ENCODE peak calls at places on chromosome 10, in five cellular contexts. One of them, this sample, is unnamed.

GRCh38 chr10:3780056-3780765 is 4.8 kb downstream of the KLF6 start:
- DNase-seq in heart right ventricle: no peak
- DNase-seq in cardiac muscle cell: peak
- DNase-seq in Calu3: no peak
- DNase-seq in coronary artery: peak
- DNase-seq in this sample: no peak

GRCh38 chr10:22022257-22023051 is 18.9 kb upstream of the DNAJC1 start:
- DNase-seq in cardiac muscle cell: peak
- DNase-seq in coronary artery: no peak
- DNase-seq in heart right ventricle: peak
- DNase-seq in Calu3: no peak
- DNase-seq in this sample: no peak

GRCh38 chr10:82267960-82268359 is 393.0 kb downstream of the NRG3 start:
- DNase-seq in coronary artery: no peak
- DNase-seq in Calu3: no peak
- DNase-seq in cardiac muscle cell: no peak
- DNase-seq in heart right ventricle: no peak
- DNase-seq in this sample: no peak

GRCh38 chr10:114273910-114274309 is 34.9 kb downstream of the VWA2 start:
- DNase-seq in cardiac muscle cell: no peak
- DNase-seq in heart right ventricle: no peak
- DNase-seq in Calu3: no peak
- DNase-seq in coronary artery: peak
- DNase-seq in this sample: no peak

GRCh38 chr10:48400129-48400849 is 93.8 kb downstream of the MAPK8 start:
- DNase-seq in cardiac muscle cell: no peak
- DNase-seq in heart right ventricle: no peak
- DNase-seq in coronary artery: no peak
- DNase-seq in Calu3: no peak
- DNase-seq in this sample: no peak

GRCh38 chr10:114271779-114272167 is 32.7 kb downstream of the VWA2 start:
- DNase-seq in coronary artery: no peak
- DNase-seq in cardiac muscle cell: peak
- DNase-seq in Calu3: peak
- DNase-seq in heart right ventricle: peak
- DNase-seq in this sample: no peak

GRCh38 chr10:112389147-112389822 is 15.4 kb downstream of the ACSL5 start:
- DNase-seq in coronary artery: peak
- DNase-seq in cardiac muscle cell: peak
- DNase-seq in Calu3: peak
- DNase-seq in heart right ventricle: peak
- DNase-seq in this sample: no peak

GRCh38 chr10:127871631-127872010 is 21.1 kb downstream of the CLRN3 start:
- DNase-seq in Calu3: no peak
- DNase-seq in cardiac muscle cell: no peak
- DNase-seq in heart right ventricle: no peak
- DNase-seq in coronary artery: no peak
- DNase-seq in this sample: no peak

GRCh38 chr10:15084502-15084922 is 4.1 kb downstream of the ACBD7 start:
- DNase-seq in coronary artery: no peak
- DNase-seq in Calu3: peak
- DNase-seq in cardiac muscle cell: peak
- DNase-seq in heart right ventricle: peak
- DNase-seq in this sample: no peak

GRCh38 chr10:72812415-72812797 is 81.1 kb upstream of the OIT3 start:
- DNase-seq in Calu3: no peak
- DNase-seq in coronary artery: no peak
- DNase-seq in cardiac muscle cell: no peak
- DNase-seq in heart right ventricle: no peak
- DNase-seq in this sample: no peak

GRCh38 chr10:71623098-71623985 is 96.2 kb downstream of the C10orf105 start:
- DNase-seq in Calu3: peak
- DNase-seq in cardiac muscle cell: peak
- DNase-seq in heart right ventricle: peak
- DNase-seq in coronary artery: no peak
- DNase-seq in this sample: no peak

GRCh38 chr10:108662975-108663374 is 1260.3 kb downstream of the XPNPEP1 start:
- DNase-seq in Calu3: no peak
- DNase-seq in coronary artery: no peak
- DNase-seq in cardiac muscle cell: no peak
- DNase-seq in heart right ventricle: no peak
- DNase-seq in this sample: no peak

GRCh38 chr10:124346831-124347230 is 71.9 kb downstream of the OAT start:
- DNase-seq in Calu3: no peak
- DNase-seq in cardiac muscle cell: no peak
- DNase-seq in heart right ventricle: no peak
- DNase-seq in coronary artery: peak
- DNase-seq in this sample: no peak

GRCh38 chr10:112559328-112559727 is 112.3 kb downstream of the VTI1A start:
- DNase-seq in cardiac muscle cell: no peak
- DNase-seq in Calu3: no peak
- DNase-seq in coronary artery: no peak
- DNase-seq in heart right ventricle: no peak
- DNase-seq in this sample: no peak

GRCh38 chr10:60343254-60343653 is 46.4 kb downstream of the ANK3 start:
- DNase-seq in heart right ventricle: no peak
- DNase-seq in cardiac muscle cell: peak
- DNase-seq in Calu3: no peak
- DNase-seq in coronary artery: no peak
- DNase-seq in this sample: no peak

GRCh38 chr10:101079874-101080273 is 18.1 kb downstream of the KAZALD1 start:
- DNase-seq in heart right ventricle: no peak
- DNase-seq in Calu3: no peak
- DNase-seq in coronary artery: no peak
- DNase-seq in cardiac muscle cell: no peak
- DNase-seq in this sample: no peak

GRCh38 chr10:88032566-88032965 is 169.1 kb downstream of the PTEN start:
- DNase-seq in cardiac muscle cell: peak
- DNase-seq in heart right ventricle: no peak
- DNase-seq in Calu3: no peak
- DNase-seq in coronary artery: no peak
- DNase-seq in this sample: no peak

GRCh38 chr10:86658261-86658741 is 4.0 kb downstream of the OPN4 start:
- DNase-seq in heart right ventricle: no peak
- DNase-seq in Calu3: no peak
- DNase-seq in cardiac muscle cell: no peak
- DNase-seq in coronary artery: peak
- DNase-seq in this sample: no peak

DNA sequence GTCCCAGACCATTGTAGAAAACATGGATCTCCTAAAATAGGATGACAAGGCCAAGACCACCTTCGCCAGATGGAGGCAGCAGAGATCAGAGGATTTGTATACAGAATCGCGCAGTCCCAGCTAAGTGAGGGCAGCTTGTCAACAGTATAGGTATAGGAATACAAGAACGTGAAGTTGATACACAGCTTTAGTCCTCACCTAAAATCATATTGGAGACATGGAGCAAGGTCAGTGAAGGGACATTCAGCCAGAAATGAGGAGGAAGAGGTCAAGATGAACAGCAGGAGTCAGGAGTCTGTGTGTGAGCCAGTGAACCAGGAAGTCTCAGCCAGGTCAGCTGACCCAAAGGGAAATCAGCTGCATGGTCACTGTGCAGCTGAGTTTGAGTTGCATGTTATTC is 263.4 kb upstream of the PRKCQ start:
- DNase-seq in Calu3: no peak
- DNase-seq in cardiac muscle cell: no peak
- DNase-seq in coronary artery: no peak
- DNase-seq in heart right ventricle: no peak
- DNase-seq in this sample: no peak
- TF ChIP-seq CTCF in Calu3: no peak
- TF ChIP-seq CTCF in cardiac muscle cell: no peak
- TF ChIP-seq CTCF in coronary artery: no peak
- TF ChIP-seq CTCF in heart right ventricle: no peak
- TF ChIP-seq CTCF in this sample: no peak

GRCh38 chr10:100007239-100008141 is 2.3 kb downstream of the DNMBP start:
- DNase-seq in heart right ventricle: no peak
- DNase-seq in cardiac muscle cell: no peak
- DNase-seq in Calu3: no peak
- DNase-seq in coronary artery: no peak
- DNase-seq in this sample: no peak

GRCh38 chr10:100008142-100008522 is 1.6 kb downstream of the DNMBP start:
- DNase-seq in heart right ventricle: no peak
- DNase-seq in coronary artery: no peak
- DNase-seq in cardiac muscle cell: peak
- DNase-seq in Calu3: no peak
- DNase-seq in this sample: no peak

GRCh38 chr10:100008708-100009282 is 952 bp downstream of the DNMBP start:
- DNase-seq in cardiac muscle cell: no peak
- DNase-seq in Calu3: no peak
- DNase-seq in heart right ventricle: no peak
- DNase-seq in coronary artery: no peak
- DNase-seq in this sample: no peak

GRCh38 chr10:100009793-100010676 is at the start of gene DNMBP:
- DNase-seq in Calu3: peak
- DNase-seq in cardiac muscle cell: peak
- DNase-seq in heart right ventricle: peak
- DNase-seq in coronary artery: peak
- DNase-seq in this sample: peak

DNA sequence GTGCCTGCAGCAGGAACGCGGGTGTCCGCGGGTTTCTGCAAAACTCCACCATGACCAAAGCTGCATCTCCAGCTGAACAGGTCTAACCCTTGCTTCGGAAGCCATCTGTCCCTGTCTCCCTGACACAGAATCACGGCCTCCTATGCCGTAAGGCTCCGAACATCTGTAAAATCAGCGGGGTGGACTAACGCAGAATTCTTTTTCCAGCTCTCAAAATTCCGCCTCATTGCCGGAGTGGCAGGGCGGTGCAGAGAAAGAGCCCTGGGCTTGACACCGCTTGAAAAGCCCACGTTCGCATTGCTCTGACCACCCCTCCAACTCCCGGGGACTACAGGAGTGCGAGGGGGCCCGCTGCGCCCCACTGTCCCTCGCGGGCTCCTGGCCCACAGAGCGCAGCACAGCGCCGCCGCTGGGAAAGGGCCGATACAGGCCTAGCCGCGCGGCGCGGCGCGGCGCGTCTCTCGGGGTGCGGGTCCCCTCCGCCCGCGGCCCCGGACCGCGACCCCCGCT is 409 bp downstream of the DNMBP start:
- DNase-seq in Calu3: no peak
- DNase-seq in cardiac muscle cell: no peak
- DNase-seq in coronary artery: peak
- DNase-seq in heart right ventricle: peak
- DNase-seq in this sample: no peak
- TF ChIP-seq CTCF in Calu3: no peak
- TF ChIP-seq CTCF in cardiac muscle cell: peak
- TF ChIP-seq CTCF in coronary artery: peak
- TF ChIP-seq CTCF in heart right ventricle: peak
- TF ChIP-seq CTCF in this sample: no peak

DNA sequence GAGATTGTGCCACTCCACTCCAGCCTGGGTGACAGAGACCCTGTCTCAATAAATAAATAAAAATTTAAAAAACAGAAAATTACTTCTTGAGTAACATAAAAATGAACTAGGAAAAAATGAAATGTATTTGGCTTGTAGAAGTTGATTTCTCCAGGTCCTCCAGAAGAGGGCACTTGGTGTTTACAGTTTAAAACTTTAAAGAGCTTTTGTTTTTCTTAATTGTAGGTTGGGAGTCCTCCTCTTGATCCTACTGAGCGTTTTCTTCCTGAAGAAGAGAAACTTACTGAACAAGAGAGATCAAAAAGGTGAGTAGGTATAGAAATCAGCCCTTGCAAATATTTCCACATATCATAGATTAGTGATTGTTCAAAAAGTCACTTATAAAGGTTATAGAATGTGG is 16.2 kb downstream of the KIFBP start:
- DNase-seq in heart right ventricle: no peak
- DNase-seq in cardiac muscle cell: peak
- DNase-seq in Calu3: no peak
- DNase-seq in coronary artery: no peak
- DNase-seq in this sample: no peak
- TF ChIP-seq CTCF in heart right ventricle: peak
- TF ChIP-seq CTCF in cardiac muscle cell: peak
- TF ChIP-seq CTCF in Calu3: peak
- TF ChIP-seq CTCF in coronary artery: no peak
- TF ChIP-seq CTCF in this sample: no peak

GRCh38 chr10:96046546-96046945 is 3.2 kb downstream of the CCNJ start:
- DNase-seq in Calu3: no peak
- DNase-seq in coronary artery: no peak
- DNase-seq in heart right ventricle: no peak
- DNase-seq in cardiac muscle cell: no peak
- DNase-seq in this sample: no peak

GRCh38 chr10:96043895-96044580 is 655 bp downstream of the CCNJ start:
- DNase-seq in cardiac muscle cell: peak
- DNase-seq in Calu3: peak
- DNase-seq in heart right ventricle: peak
- DNase-seq in coronary artery: peak
- DNase-seq in this sample: no peak

GRCh38 chr10:96044686-96045085 is 1.3 kb downstream of the CCNJ start:
- DNase-seq in coronary artery: no peak
- DNase-seq in cardiac muscle cell: peak
- DNase-seq in heart right ventricle: no peak
- DNase-seq in Calu3: no peak
- DNase-seq in this sample: no peak

GRCh38 chr10:96049340-96049739 is 6.0 kb downstream of the CCNJ start:
- DNase-seq in Calu3: no peak
- DNase-seq in cardiac muscle cell: no peak
- DNase-seq in coronary artery: no peak
- DNase-seq in heart right ventricle: no peak
- DNase-seq in this sample: no peak

DNA sequence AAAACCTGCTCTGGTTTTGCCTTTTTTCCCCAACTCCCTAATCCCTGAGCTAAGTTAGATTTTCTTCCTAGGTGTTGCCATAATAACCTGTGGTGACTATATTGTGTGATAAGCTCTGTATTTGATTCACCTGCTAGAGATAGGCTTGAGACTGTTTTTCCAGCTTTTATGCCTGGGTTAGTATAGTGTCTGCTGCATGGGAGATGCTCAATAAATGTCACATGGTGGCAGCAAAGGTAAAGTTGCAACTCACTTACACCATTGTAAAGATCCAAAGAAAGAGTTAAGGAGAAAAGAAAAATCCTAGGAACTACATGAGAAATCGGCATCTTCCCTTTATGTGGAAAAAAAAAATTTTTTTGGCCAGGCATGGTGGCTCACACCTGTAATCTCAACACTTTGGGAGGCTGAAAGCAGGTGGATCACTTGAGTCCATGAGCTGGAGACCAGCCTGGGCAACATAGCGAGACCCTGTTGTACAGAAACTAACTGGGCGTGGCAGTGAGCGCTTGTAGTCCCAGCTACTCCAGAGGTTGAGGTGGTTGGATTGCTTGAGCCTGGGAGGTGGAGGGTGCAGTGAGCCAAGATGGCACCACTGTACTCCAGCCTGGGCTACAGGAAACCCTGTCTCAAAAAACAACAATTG is 3.7 kb downstream of the CCNJ start:
- DNase-seq in coronary artery: no peak
- DNase-seq in Calu3: no peak
- DNase-seq in heart right ventricle: no peak
- DNase-seq in cardiac muscle cell: peak
- DNase-seq in this sample: no peak
- TF ChIP-seq CTCF in coronary artery: no peak
- TF ChIP-seq CTCF in Calu3: no peak
- TF ChIP-seq CTCF in heart right ventricle: no peak
- TF ChIP-seq CTCF in cardiac muscle cell: no peak
- TF ChIP-seq CTCF in this sample: no peak

This sample was measured in omental fat pad.